ENCODE peak calls at places on chromosome 12, in five cellular contexts. One of them, this sample, is unnamed.

GRCh38 chr12:90152897-90153624 is 444.4 kb upstream of the ATP2B1 start:
- DNase-seq in HFF-Myc: peak
- DNase-seq in RWPE1: no peak
- DNase-seq in lung: no peak
- DNase-seq in colonic mucosa: no peak
- DNase-seq in this sample: no peak

GRCh38 chr12:92556622-92557421 is 146.0 kb upstream of the PLEKHG7 start:
- DNase-seq in RWPE1: no peak
- DNase-seq in HFF-Myc: no peak
- DNase-seq in colonic mucosa: no peak
- DNase-seq in lung: no peak
- DNase-seq in this sample: no peak

GRCh38 chr12:75852143-75852542 is 179.4 kb downstream of the PHLDA1 start:
- DNase-seq in colonic mucosa: no peak
- DNase-seq in HFF-Myc: no peak
- DNase-seq in RWPE1: peak
- DNase-seq in lung: no peak
- DNase-seq in this sample: no peak

GRCh38 chr12:124620606-124621295 is 53.3 kb upstream of the NCOR2 start:
- DNase-seq in colonic mucosa: no peak
- DNase-seq in RWPE1: peak
- DNase-seq in HFF-Myc: no peak
- DNase-seq in lung: no peak
- DNase-seq in this sample: no peak

GRCh38 chr12:54558311-54558710 is 8.9 kb downstream of the PDE1B start:
- DNase-seq in HFF-Myc: no peak
- DNase-seq in colonic mucosa: no peak
- DNase-seq in lung: no peak
- DNase-seq in RWPE1: no peak
- DNase-seq in this sample: no peak

GRCh38 chr12:38253778-38254177 is 62.8 kb upstream of the ALG10B start:
- DNase-seq in lung: no peak
- DNase-seq in HFF-Myc: no peak
- DNase-seq in colonic mucosa: no peak
- DNase-seq in RWPE1: no peak
- DNase-seq in this sample: no peak

GRCh38 chr12:27818421-27818918 is 38.4 kb upstream of the MANSC4 start:
- DNase-seq in colonic mucosa: peak
- DNase-seq in lung: no peak
- DNase-seq in RWPE1: no peak
- DNase-seq in HFF-Myc: no peak
- DNase-seq in this sample: no peak

GRCh38 chr12:46779879-46780278 is 45.9 kb downstream of the SLC38A4 start:
- DNase-seq in colonic mucosa: no peak
- DNase-seq in RWPE1: no peak
- DNase-seq in lung: no peak
- DNase-seq in HFF-Myc: no peak
- DNase-seq in this sample: no peak

GRCh38 chr12:105157598-105157997 is 50.1 kb downstream of the WASHC4 start:
- DNase-seq in HFF-Myc: no peak
- DNase-seq in RWPE1: no peak
- DNase-seq in colonic mucosa: no peak
- DNase-seq in lung: no peak
- DNase-seq in this sample: no peak

GRCh38 chr12:75954076-75954475 is 77.5 kb downstream of the PHLDA1 start:
- DNase-seq in colonic mucosa: no peak
- DNase-seq in HFF-Myc: peak
- DNase-seq in lung: no peak
- DNase-seq in RWPE1: peak
- DNase-seq in this sample: no peak

GRCh38 chr12:110590806-110591326 is 7.7 kb upstream of the PPTC7 start:
- DNase-seq in HFF-Myc: no peak
- DNase-seq in RWPE1: no peak
- DNase-seq in lung: no peak
- DNase-seq in colonic mucosa: no peak
- DNase-seq in this sample: no peak

GRCh38 chr12:94169495-94169894 is 21.1 kb downstream of the PLXNC1 start:
- DNase-seq in colonic mucosa: no peak
- DNase-seq in lung: no peak
- DNase-seq in HFF-Myc: no peak
- DNase-seq in RWPE1: no peak
- DNase-seq in this sample: no peak

GRCh38 chr12:29581641-29582040 is 84.2 kb upstream of the OVCH1 start:
- DNase-seq in HFF-Myc: no peak
- DNase-seq in RWPE1: no peak
- DNase-seq in colonic mucosa: no peak
- DNase-seq in lung: no peak
- DNase-seq in this sample: no peak

GRCh38 chr12:122974274-122974891 is 661 bp upstream of the OGFOD2 start:
- DNase-seq in lung: peak
- DNase-seq in RWPE1: peak
- DNase-seq in colonic mucosa: peak
- DNase-seq in HFF-Myc: peak
- DNase-seq in this sample: peak

GRCh38 chr12:122976648-122976975 is 1.6 kb downstream of the OGFOD2 start:
- DNase-seq in lung: no peak
- DNase-seq in HFF-Myc: no peak
- DNase-seq in RWPE1: no peak
- DNase-seq in colonic mucosa: no peak
- DNase-seq in this sample: no peak

GRCh38 chr12:122977153-122977552 is 2.1 kb downstream of the OGFOD2 start:
- DNase-seq in colonic mucosa: no peak
- DNase-seq in lung: no peak
- DNase-seq in HFF-Myc: no peak
- DNase-seq in RWPE1: no peak
- DNase-seq in this sample: no peak

GRCh38 chr12:122974892-122975789 is at the start of gene OGFOD2:
- DNase-seq in lung: peak
- DNase-seq in colonic mucosa: peak
- DNase-seq in RWPE1: peak
- DNase-seq in HFF-Myc: peak
- DNase-seq in this sample: peak

GRCh38 chr12:122975790-122976647 is 975 bp downstream of the OGFOD2 start:
- DNase-seq in RWPE1: no peak
- DNase-seq in lung: no peak
- DNase-seq in colonic mucosa: no peak
- DNase-seq in HFF-Myc: no peak
- DNase-seq in this sample: no peak
- TF ChIP-seq CTCF in RWPE1: no peak
- TF ChIP-seq CTCF in lung: no peak
- TF ChIP-seq CTCF in colonic mucosa: no peak
- TF ChIP-seq CTCF in HFF-Myc: no peak
- TF ChIP-seq CTCF in this sample: no peak

GRCh38 chr12:74111688-74112360 is 425.8 kb upstream of the ATXN7L3B start:
- DNase-seq in RWPE1: no peak
- DNase-seq in colonic mucosa: no peak
- DNase-seq in lung: no peak
- DNase-seq in HFF-Myc: no peak
- DNase-seq in this sample: no peak
- TF ChIP-seq CTCF in RWPE1: no peak
- TF ChIP-seq CTCF in colonic mucosa: no peak
- TF ChIP-seq CTCF in lung: no peak
- TF ChIP-seq CTCF in HFF-Myc: no peak
- TF ChIP-seq CTCF in this sample: peak

DNA sequence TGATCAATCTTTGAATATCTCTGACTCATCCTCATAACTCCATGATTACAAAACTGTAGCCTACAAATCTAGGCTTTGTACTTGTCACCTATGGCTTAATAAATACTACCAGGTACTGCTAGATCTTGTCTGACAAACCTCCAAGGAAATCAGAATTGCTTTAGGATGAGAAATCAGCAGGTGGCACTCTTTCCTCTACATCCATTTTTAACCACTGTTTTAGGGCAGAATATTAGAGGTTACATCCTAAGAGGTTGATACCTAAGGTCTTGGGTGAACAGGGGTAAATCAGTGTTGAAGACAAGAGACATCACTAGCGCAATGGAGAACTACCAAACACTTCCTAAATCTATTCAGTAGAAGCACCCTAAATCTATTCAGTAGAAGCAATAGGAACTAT is 63.1 kb upstream of the SOX5 start:
- DNase-seq in HFF-Myc: no peak
- DNase-seq in colonic mucosa: no peak
- DNase-seq in RWPE1: no peak
- DNase-seq in lung: no peak
- DNase-seq in this sample: no peak
- TF ChIP-seq CTCF in HFF-Myc: no peak
- TF ChIP-seq CTCF in colonic mucosa: no peak
- TF ChIP-seq CTCF in RWPE1: no peak
- TF ChIP-seq CTCF in lung: no peak
- TF ChIP-seq CTCF in this sample: no peak

DNA sequence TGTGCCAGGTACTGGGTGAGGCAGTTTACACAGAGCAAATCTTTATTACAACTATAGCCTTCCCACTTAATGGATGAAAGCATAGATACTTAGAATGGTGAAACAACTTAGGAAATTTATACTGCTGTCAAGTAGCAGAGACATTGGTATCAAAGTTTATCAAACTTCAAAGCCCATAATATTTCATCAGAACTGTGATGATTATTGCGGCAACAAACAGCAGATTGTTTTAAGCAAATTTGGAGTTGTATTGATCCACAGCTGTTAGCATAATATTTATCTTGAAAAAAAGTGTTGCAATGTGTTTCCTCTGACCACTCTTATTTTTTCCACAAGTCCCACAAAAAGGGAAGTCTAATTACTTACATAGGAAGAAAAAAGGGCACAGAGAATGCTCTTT is 2.0 kb upstream of the SLCO1B3 start:
- DNase-seq in colonic mucosa: no peak
- DNase-seq in lung: no peak
- DNase-seq in HFF-Myc: no peak
- DNase-seq in RWPE1: no peak
- DNase-seq in this sample: no peak
- TF ChIP-seq CTCF in colonic mucosa: no peak
- TF ChIP-seq CTCF in lung: no peak
- TF ChIP-seq CTCF in HFF-Myc: no peak
- TF ChIP-seq CTCF in RWPE1: no peak
- TF ChIP-seq CTCF in this sample: no peak

GRCh38 chr12:42473130-42473529 is 116.4 kb downstream of the PRICKLE1 start:
- DNase-seq in HFF-Myc: no peak
- DNase-seq in colonic mucosa: no peak
- DNase-seq in RWPE1: no peak
- DNase-seq in lung: no peak
- DNase-seq in this sample: no peak
- TF ChIP-seq CTCF in HFF-Myc: no peak
- TF ChIP-seq CTCF in colonic mucosa: no peak
- TF ChIP-seq CTCF in RWPE1: no peak
- TF ChIP-seq CTCF in lung: no peak
- TF ChIP-seq CTCF in this sample: no peak

DNA sequence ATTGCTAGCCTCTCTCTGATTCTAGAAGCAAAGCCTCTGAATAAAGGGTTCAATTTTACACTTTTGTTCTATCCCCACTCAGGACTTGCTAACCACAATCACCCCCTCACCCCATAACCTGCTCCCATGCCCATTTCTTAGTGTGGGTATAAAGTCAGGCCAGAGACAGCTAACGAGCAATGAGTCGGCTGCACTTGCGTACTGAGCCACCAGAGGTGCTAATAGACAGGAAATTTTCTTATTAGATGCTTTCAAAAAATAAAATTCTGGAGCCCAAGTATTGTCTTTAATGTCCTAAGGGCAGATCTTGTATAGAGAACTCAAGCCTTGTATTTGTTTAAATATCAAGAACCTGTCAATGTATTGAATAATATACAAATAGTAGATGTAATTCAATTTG is 256.9 kb downstream of the SYT1 start:
- DNase-seq in lung: no peak
- DNase-seq in colonic mucosa: no peak
- DNase-seq in RWPE1: peak
- DNase-seq in HFF-Myc: no peak
- DNase-seq in this sample: no peak
- TF ChIP-seq CTCF in lung: no peak
- TF ChIP-seq CTCF in colonic mucosa: no peak
- TF ChIP-seq CTCF in RWPE1: no peak
- TF ChIP-seq CTCF in HFF-Myc: peak
- TF ChIP-seq CTCF in this sample: peak

DNA sequence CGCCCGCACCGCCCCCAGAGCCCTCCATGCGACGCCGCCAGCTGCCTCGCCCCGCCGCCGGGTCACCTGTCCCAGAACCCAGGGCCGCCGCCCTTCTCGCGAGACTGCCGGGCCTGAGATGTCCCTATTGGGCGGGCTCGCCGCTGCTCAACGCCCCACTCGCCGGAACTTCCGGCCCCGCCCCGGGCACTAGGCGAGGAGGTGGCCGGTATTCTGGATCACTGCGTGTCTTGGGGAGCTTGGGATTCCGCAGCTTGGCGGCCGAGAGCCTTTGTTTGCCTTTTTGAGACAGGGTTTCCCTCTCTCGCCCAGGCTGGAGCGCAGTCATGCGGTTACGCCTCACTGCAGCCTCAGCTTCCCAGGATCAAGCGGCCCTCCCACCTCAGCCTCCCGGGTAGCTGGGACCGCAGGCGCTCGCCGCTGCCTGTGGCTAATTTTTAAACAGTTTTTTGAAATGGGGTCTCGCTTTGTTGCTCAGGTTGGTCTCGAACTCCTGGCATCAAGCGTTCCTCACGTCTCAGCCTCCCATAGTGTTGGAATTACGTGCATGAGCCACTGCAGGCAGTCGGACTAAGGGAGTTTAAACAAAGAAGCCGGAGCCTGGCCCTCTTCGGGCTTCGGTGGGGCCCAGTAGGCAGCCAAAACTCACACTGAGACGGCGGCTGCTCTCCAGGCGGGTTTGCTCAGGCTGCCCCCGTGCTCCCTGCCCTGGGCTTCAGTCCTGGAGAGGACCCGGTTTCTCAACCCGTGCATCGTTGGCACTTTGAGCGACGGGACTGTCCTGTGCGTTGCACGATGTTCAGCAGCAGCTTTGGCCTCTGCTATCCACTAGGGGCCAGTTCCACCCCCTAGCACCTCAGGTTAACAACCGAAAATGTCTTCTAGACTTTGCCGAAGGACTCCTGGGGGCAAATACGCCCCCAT is at the start of gene SLC15A4:
- DNase-seq in HFF-Myc: no peak
- DNase-seq in lung: peak
- DNase-seq in colonic mucosa: peak
- DNase-seq in RWPE1: peak
- DNase-seq in this sample: peak
- TF ChIP-seq CTCF in HFF-Myc: no peak
- TF ChIP-seq CTCF in lung: no peak
- TF ChIP-seq CTCF in colonic mucosa: no peak
- TF ChIP-seq CTCF in RWPE1: peak
- TF ChIP-seq CTCF in this sample: peak

GRCh38 chr12:52657305-52657902 is 5.4 kb upstream of the KRT2 start:
- DNase-seq in HFF-Myc: no peak
- DNase-seq in RWPE1: no peak
- DNase-seq in colonic mucosa: no peak
- DNase-seq in lung: no peak
- DNase-seq in this sample: no peak

GRCh38 chr12:52655720-52656124 is 3.7 kb upstream of the KRT2 start:
- DNase-seq in lung: peak
- DNase-seq in RWPE1: peak
- DNase-seq in colonic mucosa: no peak
- DNase-seq in HFF-Myc: no peak
- DNase-seq in this sample: no peak

GRCh38 chr12:52659395-52659794 is 7.4 kb upstream of the KRT2 start:
- DNase-seq in lung: no peak
- DNase-seq in colonic mucosa: no peak
- DNase-seq in RWPE1: no peak
- DNase-seq in HFF-Myc: no peak
- DNase-seq in this sample: no peak

GRCh38 chr12:52656616-52657015 is 4.6 kb upstream of the KRT2 start:
- DNase-seq in colonic mucosa: no peak
- DNase-seq in RWPE1: no peak
- DNase-seq in HFF-Myc: no peak
- DNase-seq in lung: no peak
- DNase-seq in this sample: no peak

GRCh38 chr12:52658196-52658595 is 6.2 kb upstream of the KRT2 start:
- DNase-seq in colonic mucosa: no peak
- DNase-seq in RWPE1: no peak
- DNase-seq in lung: no peak
- DNase-seq in HFF-Myc: no peak
- DNase-seq in this sample: no peak
- TF ChIP-seq CTCF in colonic mucosa: no peak
- TF ChIP-seq CTCF in RWPE1: no peak
- TF ChIP-seq CTCF in lung: no peak
- TF ChIP-seq CTCF in HFF-Myc: no peak
- TF ChIP-seq CTCF in this sample: no peak

This sample was measured in type B pancreatic cell.